ENCODE peak calls at places on chromosome X, in eight cellular contexts. R, D, N, T, O, K, P and V are unnamed samples.

GRCh38 chrX:70479197-70479969 is 34.7 kb downstream of the DLG3 start:
- DNase-seq in P (peak), N (no peak), T (no peak), O (no peak), R (no peak), D (peak), K (peak), V (no peak)

GRCh38 chrX:17859609-17860178 is 1.4 kb downstream of the RAI2 start:
- DNase-seq in O (no peak), N (no peak), R (peak), K (no peak), D (no peak), P (no peak), T (no peak), V (no peak)

GRCh38 chrX:530726-531610 is 99.6 kb upstream of the SHOX start:
- DNase-seq in R (no peak), P (no peak), D (no peak), N (no peak), K (no peak), T (no peak), O (no peak), V (no peak)

GRCh38 chrX:68146054-68146453 is 287.2 kb downstream of the OPHN1 start:
- DNase-seq in O (no peak), D (peak), K (peak), P (peak), R (peak), N (peak), T (no peak), V (no peak)

GRCh38 chrX:21996872-21997271 is 35.3 kb upstream of the PHEX start:
- DNase-seq in N (no peak), D (peak), P (peak), O (peak), K (peak), T (no peak), R (no peak), V (no peak)

GRCh38 chrX:40154229-40154852 is 56.6 kb upstream of the BCOR start:
- DNase-seq in P (no peak), K (peak), N (no peak), O (no peak), R (peak), D (no peak), T (peak), V (peak)

GRCh38 chrX:46844913-46845312 is 8.1 kb downstream of the RP2 start:
- DNase-seq in D (no peak), O (no peak), R (no peak), N (no peak), T (no peak), K (no peak), P (no peak), V (no peak)

GRCh38 chrX:23008431-23009099 is 8.8 kb downstream of the DDX53 start:
- DNase-seq in T (no peak), N (peak), P (peak), R (peak), O (no peak), D (peak), K (peak), V (no peak)

GRCh38 chrX:456146-456545 is 69.4 kb upstream of the PPP2R3B start:
- DNase-seq in O (no peak), D (no peak), N (no peak), P (no peak), R (no peak), T (no peak), K (no peak), V (no peak)

GRCh38 chrX:85114171-85114570 is 110.5 kb downstream of the APOOL start:
- DNase-seq in T (no peak), D (no peak), N (no peak), P (no peak), O (no peak), K (no peak), R (no peak), V (no peak)

GRCh38 chrX:110847334-110847733 is 51.7 kb upstream of the CHRDL1 start:
- DNase-seq in D (peak), R (peak), P (peak), K (peak), N (peak), T (no peak), O (peak), V (no peak)

GRCh38 chrX:147573266-147573665 is 338.5 kb upstream of the FMR1 start:
- DNase-seq in R (no peak), T (no peak), K (no peak), O (no peak), P (no peak), N (no peak), D (no peak), V (no peak)

GRCh38 chrX:68196939-68197791 is 236.1 kb downstream of the OPHN1 start:
- DNase-seq in D (peak), K (peak), P (peak), T (no peak), N (peak), O (peak), R (peak), V (peak)

GRCh38 chrX:113260474-113260873 is 419.8 kb upstream of the AMOT start:
- DNase-seq in D (no peak), O (no peak), K (peak), T (no peak), R (no peak), N (peak), P (no peak), V (no peak)

GRCh38 chrX:112356031-112356430 is 273.5 kb upstream of the TRPC5 start:
- DNase-seq in R (no peak), O (no peak), D (no peak), P (no peak), N (no peak), K (no peak), T (no peak), V (no peak)

GRCh38 chrX:155048997-155049619 is 21.8 kb downstream of the CMC4 start:
- DNase-seq in K (peak), N (no peak), P (peak), D (peak), T (no peak), R (peak), O (no peak), V (no peak)

GRCh38 chrX:129932792-129933321 is 26.9 kb downstream of the UTP14A start:
- DNase-seq in N (no peak), P (no peak), R (no peak), K (no peak), T (peak), D (no peak), O (no peak), V (no peak)

GRCh38 chrX:38754102-38754790 is 47.0 kb upstream of the MID1IP1 start:
- DNase-seq in K (peak), D (peak), P (peak), T (no peak), O (peak), R (peak), N (peak), V (no peak)

GRCh38 chrX:143466130-143466529 is 51.1 kb downstream of the SPANXN3 start:
- DNase-seq in N (no peak), T (no peak), D (no peak), R (no peak), K (no peak), P (no peak), O (no peak), V (no peak)

GRCh38 chrX:129983575-129984131 is 1.2 kb downstream of the BCORL1 start:
- DNase-seq in D (no peak), P (no peak), N (no peak), O (peak), T (no peak), K (no peak), R (peak), V (no peak)

GRCh38 chrX:17464196-17464595 is 89.2 kb downstream of the NHS start:
- DNase-seq in D (peak), O (no peak), T (no peak), N (no peak), R (no peak), K (peak), P (peak), V (no peak)

GRCh38 chrX:139949703-139950102 is 15.6 kb downstream of the CXorf66 start:
- DNase-seq in R (no peak), K (peak), P (no peak), O (no peak), D (no peak), T (no peak), N (no peak), V (no peak)

GRCh38 chrX:136794080-136794479 is 13.3 kb upstream of the ARHGEF6 start:
- DNase-seq in R (no peak), D (no peak), P (no peak), K (no peak), T (no peak), N (no peak), O (no peak), V (no peak)

GRCh38 chrX:3549442-3549875 is 164.0 kb downstream of the PRKX start:
- DNase-seq in R (peak), K (peak), N (no peak), O (peak), D (peak), P (peak), T (peak), V (no peak)

GRCh38 chrX:23644744-23645143 is 22.5 kb upstream of the PRDX4 start:
- DNase-seq in K (no peak), N (no peak), P (no peak), D (no peak), O (no peak), R (no peak), T (no peak), V (no peak)

GRCh38 chrX:69165116-69165651 is at the start of gene PJA1:
- DNase-seq in K (peak), N (no peak), R (peak), D (peak), P (peak), T (peak), O (peak), V (peak)

GRCh38 chrX:70411475-70411874 is 11.6 kb upstream of the GDPD2 start:
- DNase-seq in P (no peak), N (no peak), D (no peak), R (no peak), O (no peak), K (no peak), T (no peak), V (no peak)

GRCh38 chrX:77446029-77446585 is 1.1 kb upstream of the FGF16 start:
- DNase-seq in K (no peak), N (no peak), R (no peak), P (no peak), D (no peak), T (peak), O (no peak), V (no peak)

GRCh38 chrX:154136627-154137161 is 7.3 kb upstream of the OPN1LW start:
- DNase-seq in O (peak), T (peak), N (peak), R (peak), K (peak), D (peak), P (peak), V (peak)

GRCh38 chrX:150364347-150365050 is 1.4 kb downstream of the MAMLD1 start:
- DNase-seq in R (peak), N (no peak), O (peak), T (peak), D (peak), P (no peak), K (peak), V (peak)

GRCh38 chrX:33175201-33175600 is 36.1 kb downstream of the DMD start:
- DNase-seq in D (no peak), P (no peak), K (no peak), O (no peak), N (no peak), T (no peak), R (no peak), V (no peak)

DNA sequence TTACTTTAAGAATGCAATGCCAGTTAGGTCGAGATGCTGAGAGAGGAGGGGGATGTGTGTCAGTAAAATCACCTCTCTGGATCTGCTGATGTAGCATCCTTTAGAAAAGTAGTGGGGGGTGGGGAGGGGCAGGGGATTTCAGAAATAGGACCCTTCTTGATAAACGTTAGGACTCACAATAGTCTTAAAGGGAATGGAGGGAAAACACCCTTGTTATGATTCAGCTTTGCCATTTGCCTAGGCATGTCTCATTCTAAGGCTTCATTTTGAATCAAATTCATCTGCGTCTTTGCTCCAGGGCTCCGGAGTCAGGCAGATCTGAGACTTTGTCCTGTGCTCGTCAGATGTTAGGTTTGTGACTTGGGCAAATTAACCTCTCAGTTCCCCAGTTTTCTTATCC is 879 bp downstream of the SH2D1A start:
- DNase-seq in N (no peak), T (no peak), P (no peak), O (no peak), D (no peak), R (no peak), K (no peak), V (no peak)
- H3K27ac ChIP-seq in N (no peak), T (no peak), P (no peak), O (no peak), D (no peak), R (no peak), K (no peak), V (no peak)

DNA sequence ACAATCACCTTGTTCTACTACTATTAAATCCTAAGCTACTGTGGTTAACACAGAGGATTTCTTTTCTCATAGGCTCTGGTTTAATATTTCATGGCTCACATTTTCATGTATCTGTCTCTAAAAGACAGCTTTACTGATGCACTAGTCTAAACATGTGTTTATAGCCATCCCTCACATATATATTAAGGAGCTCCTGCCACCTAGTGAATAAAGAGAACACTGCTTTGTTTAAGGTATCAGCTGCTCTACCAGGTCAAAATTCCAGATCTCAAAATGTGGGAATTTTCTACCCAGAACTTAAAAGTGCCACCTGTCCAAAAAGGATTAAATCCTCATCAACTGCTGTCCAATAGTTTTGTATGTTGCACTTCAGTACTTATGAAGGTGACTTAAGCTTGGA is 188.5 kb upstream of the TEX13C start:
- DNase-seq in N (no peak), P (no peak), T (no peak), D (no peak), K (no peak), R (no peak), O (no peak), V (no peak)
- TF ChIP-seq CTCF in N (no peak), P (no peak), T (no peak), D (no peak), K (no peak), R (peak), O (no peak), V (no peak)

GRCh38 chrX:6026980-6027379 is 201.7 kb downstream of the NLGN4X start:
- DNase-seq in P (no peak), O (no peak), N (no peak), D (no peak), T (no peak), R (no peak), K (no peak), V (no peak)
- H3K4me3 ChIP-seq in P (no peak), O (no peak), N (no peak), D (no peak), T (no peak), R (no peak), K (no peak), V (no peak)

DNA sequence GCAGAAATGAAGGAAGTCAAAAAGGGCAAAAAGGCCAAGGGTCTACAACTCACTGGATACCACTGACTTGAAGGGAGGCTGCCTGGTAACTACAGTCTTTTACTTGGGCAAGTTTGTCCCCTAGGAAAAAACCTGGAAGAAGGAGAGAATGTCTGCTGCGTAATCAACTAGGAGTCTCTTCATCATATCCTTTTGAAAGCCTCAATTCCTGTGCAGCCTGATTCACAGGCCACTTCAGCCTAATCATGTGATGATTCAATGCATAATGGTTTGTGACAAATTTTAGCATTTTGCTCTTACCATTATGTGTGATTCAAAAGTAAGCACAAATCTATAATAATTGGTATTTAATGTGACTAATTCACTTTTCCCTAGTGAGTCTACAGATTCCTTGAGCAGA is 273.6 kb downstream of the FRMPD4 start:
- DNase-seq in N (no peak), R (no peak), P (no peak), O (no peak), D (peak), K (no peak), T (no peak), V (no peak)
- H3K27ac ChIP-seq in N (no peak), R (no peak), P (no peak), O (no peak), D (no peak), K (no peak), T (no peak), V (no peak)

DNA sequence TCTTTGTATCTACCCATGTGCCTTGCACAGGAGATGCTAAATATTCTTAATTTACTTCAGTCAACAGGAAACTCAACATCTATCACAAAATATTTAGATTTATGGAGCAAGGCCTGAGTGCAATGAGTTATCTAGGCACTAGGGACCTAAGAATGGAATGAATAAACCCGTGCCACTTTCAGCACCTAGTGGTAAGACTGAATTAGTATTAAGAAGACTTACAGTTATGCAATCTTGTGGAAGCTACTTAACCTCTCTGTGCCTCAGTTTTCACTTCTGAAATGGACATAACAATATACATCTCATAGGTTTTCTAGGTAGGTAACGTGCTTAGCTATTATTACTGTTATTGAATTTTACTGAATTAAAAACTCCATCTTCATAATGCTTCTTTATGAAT is 144.6 kb upstream of the MAP3K15 start:
- DNase-seq in K (peak), N (no peak), R (no peak), T (no peak), O (no peak), D (no peak), P (no peak), V (no peak)
- TF ChIP-seq CTCF in K (no peak), N (peak), R (peak), T (no peak), O (no peak), D (no peak), P (peak), V (peak)

DNA sequence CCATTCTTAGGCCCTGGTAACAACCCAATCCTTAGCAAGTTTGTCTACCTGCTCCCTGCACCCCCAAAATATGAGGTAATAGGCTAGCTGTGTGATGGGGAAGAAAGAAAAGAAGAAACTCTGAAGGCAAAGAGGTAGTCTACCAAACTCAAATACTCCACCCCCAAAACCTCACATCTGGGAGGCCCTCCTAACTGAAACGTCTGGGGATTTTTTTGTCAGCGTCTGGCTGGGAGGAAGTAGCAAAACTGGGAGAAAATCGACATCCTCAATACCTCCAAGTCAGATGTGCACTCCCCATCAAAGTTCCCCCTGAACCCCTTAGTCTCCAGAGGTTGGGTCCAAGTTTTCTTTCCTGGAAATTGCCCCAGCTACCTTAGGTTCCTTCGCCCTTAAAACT is 1.0 kb downstream of the LAMP2 start:
- DNase-seq in T (no peak), N (no peak), R (no peak), K (no peak), O (no peak), P (no peak), D (no peak), V (no peak)
- H3K4me3 ChIP-seq in T (peak), N (peak), R (peak), K (peak), O (peak), P (peak), D (peak), V (peak)

GRCh38 chrX:132858018-132858417 is 100.4 kb downstream of the HS6ST2 start:
- DNase-seq in O (no peak), P (peak), K (peak), D (no peak), N (no peak), T (no peak), R (no peak), V (no peak)

GRCh38 chrX:132860200-132860599 is 98.2 kb downstream of the HS6ST2 start:
- DNase-seq in K (no peak), P (no peak), O (no peak), T (no peak), R (no peak), D (no peak), N (no peak), V (no peak)

GRCh38 chrX:132853040-132853439 is 105.4 kb downstream of the HS6ST2 start:
- DNase-seq in P (peak), R (no peak), N (no peak), K (peak), T (no peak), O (no peak), D (no peak), V (no peak)

GRCh38 chrX:132861076-132861475 is 97.4 kb downstream of the HS6ST2 start:
- DNase-seq in P (no peak), R (no peak), K (no peak), N (no peak), T (no peak), D (no peak), O (no peak), V (no peak)

DNA sequence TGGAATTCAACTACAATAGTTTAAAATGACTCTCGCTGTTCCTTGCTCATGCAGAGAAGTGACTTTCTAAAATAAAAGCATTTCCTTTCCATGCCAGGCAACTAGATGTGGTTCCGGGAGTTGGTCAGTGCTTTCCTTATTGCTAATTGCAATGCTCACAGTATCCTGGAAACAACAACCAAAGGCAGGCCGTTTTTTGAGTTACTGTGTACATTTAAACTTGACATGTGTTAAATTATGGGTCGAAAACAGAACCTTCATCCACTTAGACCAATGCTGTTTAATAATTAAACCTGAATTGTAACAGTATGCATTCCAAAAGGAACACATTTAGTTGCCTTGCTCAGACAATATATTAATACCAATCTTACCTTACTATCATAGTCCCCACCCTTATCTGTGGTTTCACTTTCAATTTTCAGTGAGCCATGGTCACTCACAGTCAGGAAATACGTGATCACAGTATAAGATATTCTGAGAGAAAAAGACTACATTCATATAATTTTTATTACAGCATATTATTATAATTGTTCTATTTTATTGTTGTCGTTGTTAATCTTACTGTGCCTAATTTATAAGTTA is 102.6 kb downstream of the HS6ST2 start:
- DNase-seq in D (no peak), O (no peak), R (no peak), K (no peak), N (no peak), P (no peak), T (no peak), V (no peak)
- H3K27ac ChIP-seq in D (no peak), O (no peak), R (no peak), K (no peak), N (no peak), P (no peak), T (no peak), V (no peak)

DNA sequence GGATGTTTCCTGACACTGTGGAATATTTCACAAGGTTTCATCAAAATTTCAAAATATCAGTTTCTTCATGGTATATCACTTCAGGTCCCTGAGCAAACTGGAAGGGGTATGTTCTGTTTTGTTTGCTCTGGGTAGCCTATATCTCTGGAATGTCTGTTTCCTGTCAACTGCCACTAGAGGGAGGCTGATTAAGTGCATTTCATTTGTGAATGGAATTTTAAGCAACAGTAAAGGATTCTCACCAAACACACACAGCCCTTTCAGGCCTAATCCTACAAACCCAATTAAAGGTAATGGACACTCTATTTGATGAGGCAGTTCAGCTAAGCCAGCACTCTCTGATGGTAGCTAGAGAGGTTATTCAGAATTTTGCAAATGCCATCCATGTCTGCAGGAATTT is 307.1 kb downstream of the TEX13A start:
- DNase-seq in T (no peak), P (no peak), O (no peak), D (no peak), K (peak), R (peak), N (no peak), V (no peak)
- TF ChIP-seq CTCF in T (peak), P (peak), O (no peak), D (peak), K (peak), R (peak), N (no peak), V (peak)